ENCODE peak calls at places on chromosomes 12 and 14, in seven cellular contexts. One of them, this sample, is unnamed.

GRCh38 chr12:72246370-72246769 is 25.8 kb upstream of the TRHDE start:
- DNase-seq in ovary: no peak
- DNase-seq in heart left ventricle: no peak
- DNase-seq in stomach: no peak
- DNase-seq in esophagus squamous epithelium: no peak
- DNase-seq in uterus: no peak
- DNase-seq in prostate gland: no peak
- DNase-seq in this sample: no peak

GRCh38 chr12:48788852-48789775 is at the start of gene ADCY6:
- DNase-seq in stomach: peak; percentile 87
- DNase-seq in ovary: peak; percentile 84
- DNase-seq in esophagus squamous epithelium: no peak
- DNase-seq in prostate gland: peak; percentile 74
- DNase-seq in uterus: peak; percentile 76
- DNase-seq in heart left ventricle: peak; percentile 89
- DNase-seq in this sample: peak; percentile 88

GRCh38 chr12:41188058-41188840 is at the start of gene PDZRN4:
- DNase-seq in stomach: no peak
- DNase-seq in heart left ventricle: peak; percentile 49
- DNase-seq in esophagus squamous epithelium: no peak
- DNase-seq in prostate gland: no peak
- DNase-seq in ovary: peak; percentile 44
- DNase-seq in uterus: no peak
- DNase-seq in this sample: peak; percentile 87

GRCh38 chr14:58898655-58899316 is 261.0 kb downstream of the DACT1 start:
- DNase-seq in esophagus squamous epithelium: no peak
- DNase-seq in stomach: no peak
- DNase-seq in heart left ventricle: no peak
- DNase-seq in uterus: no peak
- DNase-seq in prostate gland: no peak
- DNase-seq in ovary: no peak
- DNase-seq in this sample: no peak

GRCh38 chr12:113092478-113093408 is 36.2 kb downstream of the DTX1 start:
- DNase-seq in heart left ventricle: no peak
- DNase-seq in esophagus squamous epithelium: no peak
- DNase-seq in stomach: peak; percentile 68
- DNase-seq in ovary: no peak
- DNase-seq in prostate gland: no peak
- DNase-seq in uterus: no peak
- DNase-seq in this sample: peak; percentile 67

GRCh38 chr12:111437816-111438454 is 32.2 kb downstream of the SH2B3 start:
- DNase-seq in ovary: no peak
- DNase-seq in uterus: no peak
- DNase-seq in prostate gland: no peak
- DNase-seq in heart left ventricle: no peak
- DNase-seq in esophagus squamous epithelium: no peak
- DNase-seq in stomach: no peak
- DNase-seq in this sample: peak; percentile 83

GRCh38 chr12:51351913-51352532 is 5.5 kb upstream of the CELA1 start:
- DNase-seq in prostate gland: no peak
- DNase-seq in uterus: no peak
- DNase-seq in heart left ventricle: no peak
- DNase-seq in stomach: no peak
- DNase-seq in esophagus squamous epithelium: no peak
- DNase-seq in ovary: no peak
- DNase-seq in this sample: no peak

GRCh38 chr12:120261951-120262851 is 3.3 kb downstream of the PXN start:
- DNase-seq in stomach: no peak
- DNase-seq in uterus: no peak
- DNase-seq in heart left ventricle: no peak
- DNase-seq in esophagus squamous epithelium: no peak
- DNase-seq in prostate gland: peak; percentile 42
- DNase-seq in ovary: no peak
- DNase-seq in this sample: no peak

GRCh38 chr12:119005085-119005484 is 23.7 kb downstream of the SRRM4 start:
- DNase-seq in heart left ventricle: no peak
- DNase-seq in esophagus squamous epithelium: no peak
- DNase-seq in ovary: no peak
- DNase-seq in prostate gland: no peak
- DNase-seq in stomach: no peak
- DNase-seq in uterus: no peak
- DNase-seq in this sample: no peak

GRCh38 chr14:61562321-61563161 is 132.8 kb upstream of the HIF1A start:
- DNase-seq in uterus: no peak
- DNase-seq in heart left ventricle: no peak
- DNase-seq in prostate gland: no peak
- DNase-seq in esophagus squamous epithelium: no peak
- DNase-seq in stomach: no peak
- DNase-seq in ovary: no peak
- DNase-seq in this sample: no peak

GRCh38 chr12:109178532-109178931 is 62.1 kb downstream of the ACACB start:
- DNase-seq in stomach: no peak
- DNase-seq in esophagus squamous epithelium: no peak
- DNase-seq in ovary: no peak
- DNase-seq in uterus: no peak
- DNase-seq in heart left ventricle: no peak
- DNase-seq in prostate gland: no peak
- DNase-seq in this sample: no peak

GRCh38 chr12:25352078-25352918 is 101.6 kb upstream of the KRAS start:
- DNase-seq in stomach: no peak
- DNase-seq in ovary: no peak
- DNase-seq in uterus: no peak
- DNase-seq in prostate gland: no peak
- DNase-seq in esophagus squamous epithelium: no peak
- DNase-seq in heart left ventricle: no peak
- DNase-seq in this sample: no peak

GRCh38 chr14:75379246-75379929 is 48.4 kb upstream of the JDP2 start:
- DNase-seq in uterus: no peak
- DNase-seq in stomach: no peak
- DNase-seq in esophagus squamous epithelium: no peak
- DNase-seq in prostate gland: no peak
- DNase-seq in ovary: no peak
- DNase-seq in heart left ventricle: no peak
- DNase-seq in this sample: no peak

GRCh38 chr12:125775507-125775906 is 710.3 kb downstream of the AACS start:
- DNase-seq in esophagus squamous epithelium: no peak
- DNase-seq in stomach: no peak
- DNase-seq in ovary: no peak
- DNase-seq in prostate gland: no peak
- DNase-seq in heart left ventricle: no peak
- DNase-seq in uterus: no peak
- DNase-seq in this sample: no peak

GRCh38 chr12:130977046-130977758 is 23.5 kb downstream of the ADGRD1 start:
- DNase-seq in prostate gland: no peak
- DNase-seq in esophagus squamous epithelium: no peak
- DNase-seq in heart left ventricle: no peak
- DNase-seq in ovary: no peak
- DNase-seq in stomach: no peak
- DNase-seq in uterus: no peak
- DNase-seq in this sample: no peak

GRCh38 chr14:68191567-68192321 is 372.2 kb downstream of the RAD51B start:
- DNase-seq in stomach: no peak
- DNase-seq in heart left ventricle: no peak
- DNase-seq in esophagus squamous epithelium: no peak
- DNase-seq in prostate gland: peak; percentile 71
- DNase-seq in uterus: no peak
- DNase-seq in ovary: no peak
- DNase-seq in this sample: no peak

GRCh38 chr12:132046561-132046960 is 96.8 kb downstream of the EP400 start:
- DNase-seq in prostate gland: no peak
- DNase-seq in ovary: no peak
- DNase-seq in esophagus squamous epithelium: no peak
- DNase-seq in stomach: no peak
- DNase-seq in uterus: no peak
- DNase-seq in heart left ventricle: no peak
- DNase-seq in this sample: no peak

GRCh38 chr14:83826838-83827237 is 1703.1 kb upstream of the FLRT2 start:
- DNase-seq in uterus: no peak
- DNase-seq in esophagus squamous epithelium: no peak
- DNase-seq in ovary: no peak
- DNase-seq in stomach: no peak
- DNase-seq in heart left ventricle: no peak
- DNase-seq in prostate gland: no peak
- DNase-seq in this sample: no peak

GRCh38 chr12:25755681-25756260 is 202.7 kb upstream of the LMNTD1 start:
- DNase-seq in uterus: no peak
- DNase-seq in prostate gland: no peak
- DNase-seq in heart left ventricle: no peak
- DNase-seq in esophagus squamous epithelium: no peak
- DNase-seq in stomach: no peak
- DNase-seq in ovary: no peak
- DNase-seq in this sample: no peak

GRCh38 chr14:72024043-72024407 is 91.8 kb downstream of the RGS6 start:
- DNase-seq in esophagus squamous epithelium: no peak
- DNase-seq in ovary: no peak
- DNase-seq in uterus: no peak
- DNase-seq in prostate gland: no peak
- DNase-seq in heart left ventricle: no peak
- DNase-seq in stomach: peak; percentile 27
- DNase-seq in this sample: peak; percentile 21

GRCh38 chr14:37048666-37049071 is 123.7 kb downstream of the SLC25A21 start:
- DNase-seq in prostate gland: no peak
- DNase-seq in esophagus squamous epithelium: no peak
- DNase-seq in ovary: no peak
- DNase-seq in heart left ventricle: no peak
- DNase-seq in stomach: no peak
- DNase-seq in uterus: no peak
- DNase-seq in this sample: no peak

GRCh38 chr14:100092832-100093231 is 27.6 kb downstream of the EVL start:
- DNase-seq in prostate gland: no peak
- DNase-seq in heart left ventricle: no peak
- DNase-seq in stomach: no peak
- DNase-seq in uterus: no peak
- DNase-seq in esophagus squamous epithelium: no peak
- DNase-seq in ovary: no peak
- DNase-seq in this sample: no peak

GRCh38 chr14:89186850-89187376 is 230.1 kb downstream of the FOXN3 start:
- DNase-seq in ovary: peak; percentile 62
- DNase-seq in uterus: no peak
- DNase-seq in heart left ventricle: no peak
- DNase-seq in prostate gland: no peak
- DNase-seq in stomach: no peak
- DNase-seq in esophagus squamous epithelium: no peak
- DNase-seq in this sample: no peak

GRCh38 chr12:15601210-15601800 is 187.9 kb downstream of the EPS8 start:
- DNase-seq in heart left ventricle: no peak
- DNase-seq in uterus: no peak
- DNase-seq in ovary: no peak
- DNase-seq in prostate gland: no peak
- DNase-seq in stomach: no peak
- DNase-seq in esophagus squamous epithelium: no peak
- DNase-seq in this sample: no peak

GRCh38 chr12:45122776-45123380 is 72.0 kb upstream of the DBX2 start:
- DNase-seq in esophagus squamous epithelium: no peak
- DNase-seq in prostate gland: no peak
- DNase-seq in ovary: no peak
- DNase-seq in heart left ventricle: no peak
- DNase-seq in uterus: no peak
- DNase-seq in stomach: no peak
- DNase-seq in this sample: no peak

GRCh38 chr14:87955501-87955900 is 37.5 kb downstream of the GALC start:
- DNase-seq in stomach: no peak
- DNase-seq in prostate gland: no peak
- DNase-seq in uterus: no peak
- DNase-seq in heart left ventricle: no peak
- DNase-seq in ovary: no peak
- DNase-seq in esophagus squamous epithelium: no peak
- DNase-seq in this sample: no peak
- TF ChIP-seq POLR2A in stomach: no peak
- TF ChIP-seq POLR2A in prostate gland: no peak
- TF ChIP-seq POLR2A in uterus: no peak
- TF ChIP-seq POLR2A in heart left ventricle: no peak
- TF ChIP-seq POLR2A in ovary: no peak
- TF ChIP-seq POLR2A in esophagus squamous epithelium: no peak
- TF ChIP-seq POLR2A in this sample: no peak

GRCh38 chr12:34188974-34189373 is 166.7 kb downstream of the ALG10 start:
- DNase-seq in ovary: no peak
- DNase-seq in stomach: no peak
- DNase-seq in heart left ventricle: no peak
- DNase-seq in uterus: no peak
- DNase-seq in esophagus squamous epithelium: no peak
- DNase-seq in prostate gland: no peak
- DNase-seq in this sample: no peak

GRCh38 chr12:34186492-34186891 is 164.2 kb downstream of the ALG10 start:
- DNase-seq in ovary: no peak
- DNase-seq in uterus: no peak
- DNase-seq in esophagus squamous epithelium: no peak
- DNase-seq in heart left ventricle: no peak
- DNase-seq in stomach: no peak
- DNase-seq in prostate gland: no peak
- DNase-seq in this sample: no peak

GRCh38 chr12:34190054-34190453 is 167.8 kb downstream of the ALG10 start:
- DNase-seq in ovary: no peak
- DNase-seq in prostate gland: no peak
- DNase-seq in stomach: no peak
- DNase-seq in uterus: no peak
- DNase-seq in heart left ventricle: no peak
- DNase-seq in esophagus squamous epithelium: no peak
- DNase-seq in this sample: no peak
- H3K27ac ChIP-seq in ovary: no peak overlapping the region
- H3K27ac ChIP-seq in prostate gland: no peak overlapping the region
- H3K27ac ChIP-seq in stomach: no peak overlapping the region
- H3K27ac ChIP-seq in uterus: no peak overlapping the region
- H3K27ac ChIP-seq in heart left ventricle: peak overlapping the region; percentile 11
- H3K27ac ChIP-seq in esophagus squamous epithelium: no peak overlapping the region
- H3K27ac ChIP-seq in this sample: no peak overlapping the region

GRCh38 chr12:53184828-53185227 is 4.1 kb upstream of the CSAD start:
- DNase-seq in ovary: no peak
- DNase-seq in esophagus squamous epithelium: no peak
- DNase-seq in uterus: peak; percentile 13
- DNase-seq in prostate gland: no peak
- DNase-seq in heart left ventricle: no peak
- DNase-seq in stomach: no peak
- DNase-seq in this sample: no peak
- TF ChIP-seq POLR2A in ovary: no peak
- TF ChIP-seq POLR2A in esophagus squamous epithelium: no peak
- TF ChIP-seq POLR2A in uterus: no peak
- TF ChIP-seq POLR2A in prostate gland: no peak
- TF ChIP-seq POLR2A in heart left ventricle: no peak
- TF ChIP-seq POLR2A in stomach: no peak
- TF ChIP-seq POLR2A in this sample: no peak

DNA sequence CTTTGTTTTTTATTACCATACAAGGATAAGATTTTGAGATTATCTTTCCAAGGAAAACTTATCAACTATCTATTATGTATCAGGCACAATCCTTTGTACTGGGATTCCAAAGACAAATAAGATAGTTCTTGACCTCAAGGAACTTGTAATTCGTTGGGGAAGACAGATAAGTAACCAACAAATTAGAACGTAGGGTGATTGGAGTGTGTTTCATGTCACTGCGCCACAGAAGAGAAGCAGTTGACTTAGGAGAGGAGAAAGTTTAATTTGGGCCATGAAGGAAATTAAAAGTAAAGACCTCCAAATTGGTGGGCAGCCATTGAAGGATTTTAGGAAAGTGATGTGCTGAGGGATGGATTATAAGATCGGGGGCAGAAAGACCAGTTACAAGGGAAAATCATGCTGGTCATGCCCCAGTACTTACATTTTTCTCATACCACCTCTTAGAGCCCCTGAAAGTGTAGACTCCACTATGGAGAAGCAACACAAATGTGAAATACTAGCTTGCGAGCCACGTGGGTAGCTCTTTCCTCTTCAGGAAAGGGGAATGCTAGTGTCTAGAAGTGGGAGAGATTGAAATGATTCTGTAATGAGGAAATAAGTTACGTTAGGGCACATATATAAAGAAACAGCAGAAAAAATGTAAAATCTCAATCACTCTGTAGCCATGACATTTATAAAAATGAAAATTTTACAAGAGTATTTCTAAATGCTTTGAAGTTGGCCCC is 148.7 kb downstream of the ETV6 start:
- DNase-seq in uterus: no peak
- DNase-seq in prostate gland: no peak
- DNase-seq in esophagus squamous epithelium: no peak
- DNase-seq in heart left ventricle: no peak
- DNase-seq in ovary: no peak
- DNase-seq in stomach: no peak
- DNase-seq in this sample: no peak
- H3K27ac ChIP-seq in uterus: peak overlapping the region; percentile 12
- H3K27ac ChIP-seq in prostate gland: no peak overlapping the region
- H3K27ac ChIP-seq in esophagus squamous epithelium: peak overlapping the region; percentile 28
- H3K27ac ChIP-seq in heart left ventricle: no peak overlapping the region
- H3K27ac ChIP-seq in ovary: no peak overlapping the region
- H3K27ac ChIP-seq in stomach: peak overlapping the region; percentile 13
- H3K27ac ChIP-seq in this sample: peak overlapping the region; percentile 37